ENCODE peak calls at places on chromosomes 5 and 9, in ten cellular contexts. U is stimulated activated CD8-positive, alpha-beta memory T cell treated with anti-CD3 and anti-CD28 coated beads, Interleukin-4, amount 100 ng/mL, for 1 hour; I is stimulated activated naive CD4-positive, alpha-beta T cell; T is activated T-cell treated with anti-CD3 and anti-CD28 coated beads for 24 hours; M is left colon; P is substantia nigra; R is cerebellum; S is stimulated activated CD4-positive, alpha-beta T cell treated with anti-CD3 and anti-CD28 coated beads, Interleukin-15, amount 100 ng/mL, for 24 hours; L is activated CD4-positive, CD25-positive, alpha-beta regulatory T cell treated with anti-CD3 and anti-CD28 coated beads, Interleukin-2, amount 50 U/mL, for 72 hours; F is HL-60. B is an unnamed sample.

GRCh38 chr9:84068872-84069271 is 88.3 kb downstream of the RMI1 start:
- DNase-seq in T (no peak), L (no peak), S (no peak), M (no peak), F (no peak), P (no peak), R (no peak), U (no peak), I (no peak), B (no peak)

GRCh38 chr5:6162175-6162574 is 216.2 kb downstream of the MED10 start:
- DNase-seq in F (no peak), U (no peak), I (no peak), T (no peak), R (no peak), S (no peak), M (no peak), P (no peak), L (no peak), B (no peak)

GRCh38 chr5:103262422-103262871 is 3.9 kb downstream of the MACIR start:
- DNase-seq in I (no peak), F (no peak), U (no peak), R (no peak), M (no peak), S (no peak), T (no peak), L (no peak), P (no peak), B (no peak)

GRCh38 chr9:134413890-134414731 is 87.9 kb downstream of the RXRA start:
- DNase-seq in F (no peak), R (no peak), I (no peak), S (no peak), L (no peak), P (no peak), T (no peak), M (peak; percentile 78), U (no peak), B (peak; percentile 65)

GRCh38 chr9:76586555-76587314 is 127.8 kb downstream of the GCNT1 start:
- DNase-seq in T (no peak), F (no peak), P (no peak), L (no peak), R (peak; percentile 20), U (no peak), I (no peak), M (no peak), S (no peak), B (no peak)

GRCh38 chr5:149549461-149550266 is 1.6 kb downstream of the CSNK1A1 start:
- DNase-seq in R (no peak), P (no peak), S (peak; percentile 40), U (no peak), M (peak; percentile 39), I (peak; percentile 27), T (no peak), L (no peak), F (no peak), B (no peak)

GRCh38 chr9:4068449-4068848 is 231.4 kb downstream of the GLIS3 start:
- DNase-seq in L (no peak), F (no peak), T (no peak), R (no peak), U (no peak), P (no peak), S (no peak), M (no peak), I (no peak), B (no peak)

GRCh38 chr9:124964056-124964455 is 23.2 kb upstream of the GOLGA1 start:
- DNase-seq in T (no peak), I (no peak), U (no peak), F (no peak), M (no peak), P (no peak), L (no peak), R (no peak), S (no peak), B (no peak)

GRCh38 chr9:89888233-89888632 is 283.4 kb downstream of the GADD45G start:
- DNase-seq in T (no peak), R (no peak), P (no peak), M (no peak), F (no peak), S (no peak), U (no peak), I (no peak), L (no peak), B (no peak)

GRCh38 chr5:60652206-60652605 is 47.8 kb downstream of the DEPDC1B start:
- DNase-seq in F (peak; percentile 35), T (no peak), L (no peak), R (no peak), P (no peak), M (no peak), S (no peak), I (no peak), U (no peak), B (no peak)

GRCh38 chr9:4955836-4956235 is 29.2 kb upstream of the JAK2 start:
- DNase-seq in U (no peak), P (no peak), L (no peak), I (no peak), S (no peak), T (no peak), M (no peak), F (no peak), R (no peak), B (no peak)

GRCh38 chr5:35373196-35373696 is 143.0 kb upstream of the PRLR start:
- DNase-seq in P (no peak), L (no peak), I (no peak), T (no peak), F (no peak), S (no peak), R (no peak), M (no peak), U (no peak), B (no peak)

GRCh38 chr9:69339620-69340019 is 14.6 kb downstream of the ENTREP1 start:
- DNase-seq in S (no peak), F (no peak), R (no peak), T (no peak), U (no peak), I (no peak), L (no peak), P (no peak), M (no peak), B (no peak)

GRCh38 chr9:99431103-99431502 is 209.0 kb downstream of the SEC61B start:
- DNase-seq in F (no peak), U (no peak), I (no peak), M (no peak), T (no peak), L (no peak), S (no peak), R (no peak), P (no peak), B (no peak)

GRCh38 chr9:35518212-35518917 is 28.5 kb downstream of the RUSC2 start:
- DNase-seq in P (no peak), L (no peak), S (no peak), T (no peak), I (no peak), U (no peak), M (no peak), R (no peak), F (no peak), B (no peak)

GRCh38 chr5:178590141-178590923 is at the start of gene COL23A1:
- DNase-seq in P (no peak), M (peak; percentile 42), I (peak; percentile 23), L (no peak), U (peak; percentile 2), T (no peak), R (no peak), F (peak; percentile 54), S (peak; percentile 54), B (peak; percentile 1)

GRCh38 chr5:41843456-41844112 is 26.6 kb downstream of the OXCT1 start:
- DNase-seq in P (no peak), T (no peak), S (no peak), R (peak; percentile 22), I (no peak), U (no peak), F (peak; percentile 20), L (no peak), M (no peak), B (peak; percentile 84)

GRCh38 chr5:160315968-160316367 is 3.6 kb upstream of the CCNJL start:
- DNase-seq in R (no peak), P (no peak), T (no peak), I (no peak), M (peak; percentile 76), F (peak; percentile 68), L (no peak), S (no peak), U (no peak), B (no peak)

GRCh38 chr5:64612349-64612961 is 77.8 kb upstream of the SHISAL2B start:
- DNase-seq in F (no peak), I (no peak), U (no peak), L (no peak), P (no peak), R (peak; percentile 49), T (no peak), S (peak; percentile 13), M (no peak), B (no peak)

GRCh38 chr5:141715340-141715905 is 33.4 kb upstream of the ARAP3 start:
- DNase-seq in I (no peak), R (no peak), P (no peak), M (no peak), S (no peak), L (no peak), T (no peak), U (no peak), F (no peak), B (no peak)

GRCh38 chr5:117889592-117889991 is 1098.8 kb downstream of the DTWD2 start:
- DNase-seq in L (no peak), T (no peak), P (no peak), F (no peak), I (no peak), R (no peak), S (no peak), M (no peak), U (no peak), B (no peak)

GRCh38 chr9:137488330-137488653 is 29.2 kb upstream of the NSMF start:
- DNase-seq in R (peak; percentile 93), P (no peak), S (no peak), T (no peak), L (no peak), M (no peak), I (no peak), F (no peak), U (no peak), B (no peak)

GRCh38 chr5:124824637-124825158 is 78.3 kb upstream of the ZNF608 start:
- DNase-seq in U (no peak), R (no peak), F (no peak), L (no peak), P (no peak), M (no peak), S (no peak), I (no peak), T (no peak), B (no peak)

GRCh38 chr5:172564187-172564586 is 76.9 kb upstream of the NEURL1B start:
- DNase-seq in F (no peak), M (no peak), P (no peak), S (no peak), T (no peak), U (no peak), I (no peak), L (no peak), R (no peak), B (no peak)

GRCh38 chr9:87465791-87466190 is 31.9 kb upstream of the DAPK1 start:
- DNase-seq in U (no peak), M (no peak), L (no peak), P (no peak), I (no peak), R (no peak), T (no peak), F (no peak), S (no peak), B (no peak)

GRCh38 chr5:167710444-167711025 is 580.9 kb upstream of the WWC1 start:
- DNase-seq in U (no peak), S (no peak), L (no peak), I (no peak), R (no peak), F (no peak), T (no peak), M (no peak), P (no peak), B (no peak)

GRCh38 chr5:80977764-80978163 is 17.6 kb downstream of the RASGRF2 start:
- DNase-seq in U (no peak), F (no peak), R (no peak), L (no peak), T (no peak), S (no peak), I (no peak), M (no peak), P (no peak), B (no peak)

GRCh38 chr5:103035701-103036100 is 84.2 kb downstream of the GIN1 start:
- DNase-seq in I (no peak), P (no peak), F (no peak), M (no peak), U (no peak), L (no peak), R (no peak), T (no peak), S (no peak), B (no peak)